ENCODE peak calls at places on chromosome 10, in five cellular contexts. E is astrocyte of the spinal cord; P is T-helper 22 cell; J is Panc1; Y is effector memory CD8-positive, alpha-beta T cell. T is an unnamed sample.

GRCh38 chr10:5434017-5434753 is 21.8 kb downstream of the NET1 start:
- DNase-seq in J (no peak), Y (no peak), E (peak), P (no peak), T (no peak)

GRCh38 chr10:1488970-1489548 is 248.3 kb downstream of the ADARB2 start:
- DNase-seq in P (no peak), E (no peak), Y (no peak), J (no peak), T (no peak)

GRCh38 chr10:13787015-13787421 is 200.3 kb downstream of the PRPF18 start:
- DNase-seq in Y (peak), J (no peak), P (peak), E (peak), T (no peak)

GRCh38 chr10:3936422-3937040 is 151.5 kb upstream of the KLF6 start:
- DNase-seq in E (no peak), P (no peak), Y (no peak), J (no peak), T (no peak)

GRCh38 chr10:132926777-132927650 is 15.4 kb downstream of the CFAP46 start:
- DNase-seq in E (no peak), Y (no peak), P (no peak), J (no peak), T (no peak)

GRCh38 chr10:71697938-71698709 is 21.5 kb downstream of the C10orf105 start:
- DNase-seq in E (no peak), P (no peak), J (no peak), Y (peak), T (no peak)

GRCh38 chr10:93124580-93125318 is 51.1 kb downstream of the CYP26A1 start:
- DNase-seq in Y (no peak), P (no peak), E (no peak), J (no peak), T (no peak)

GRCh38 chr10:68184546-68184945 is 47.4 kb downstream of the ATOH7 start:
- DNase-seq in E (no peak), Y (no peak), J (no peak), P (no peak), T (no peak)

GRCh38 chr10:115936926-115937755 is 335.9 kb downstream of the GFRA1 start:
- DNase-seq in J (no peak), P (no peak), Y (no peak), E (peak), T (no peak)

GRCh38 chr10:6279540-6280267 is 77.0 kb downstream of the PFKFB3 start:
- DNase-seq in P (no peak), E (peak), J (no peak), Y (no peak), T (no peak)

GRCh38 chr10:75486591-75486990 is 55.2 kb downstream of the LRMDA start:
- DNase-seq in J (no peak), E (no peak), Y (no peak), P (no peak), T (no peak)

T was measured in CMK.